ENCODE peak calls at places on chromosomes 16 and 17, in six cellular contexts. E is AG10803; M is GM18507; S is activated CD4-positive, alpha-beta memory T cell treated with anti-CD3 and anti-CD28 coated beads for 36 hours; P is cardiac fibroblast; B is OCI-LY7. H is an unnamed sample.
A peak's percentile ranks its signal among the peaks of the same experiment; 100 is the strongest.

GRCh38 chr17:75110307-75110937 is 653 bp downstream of the ARMC7 start:
- DNase-seq in E (peak; percentile 18), M (no peak), S (peak; percentile 43), P (no peak), B (peak; percentile 43), H (no peak)

GRCh38 chr16:57773680-57774295 is 28.5 kb downstream of the KIFC3 start:
- DNase-seq in E (no peak), M (no peak), S (no peak), P (peak; percentile 19), B (no peak), H (no peak)

GRCh38 chr16:85507342-85507741 is 105.8 kb upstream of the GSE1 start:
- DNase-seq in E (no peak), M (no peak), S (no peak), P (no peak), B (no peak), H (no peak)

GRCh38 chr16:85296859-85297698 is 184.8 kb upstream of the CIBAR2 start:
- DNase-seq in E (peak; percentile 29), M (no peak), S (peak; percentile 66), P (peak; percentile 27), B (peak; percentile 72), H (no peak)

GRCh38 chr17:70119961-70120360 is 44.9 kb downstream of the KCNJ16 start:
- DNase-seq in E (peak; percentile 37), M (no peak), S (no peak), P (peak; percentile 32), B (no peak), H (no peak)

GRCh38 chr17:80827646-80828643 is 163.7 kb upstream of the CHMP6 start:
- DNase-seq in E (no peak), M (no peak), S (no peak), P (no peak), B (peak; percentile 39), H (no peak)

GRCh38 chr17:2028234-2028614 is 1.7 kb upstream of the DPH1 start:
- DNase-seq in E (no peak), M (no peak), S (no peak), P (no peak), B (no peak), H (no peak)

GRCh38 chr16:49352923-49353322 is 20.7 kb upstream of the C16orf78 start:
- DNase-seq in E (peak; percentile 6), M (no peak), S (no peak), P (peak; percentile 2), B (peak; percentile 46), H (peak; percentile 64)

GRCh38 chr16:68756250-68757051 is 19.4 kb downstream of the CDH1 start:
- DNase-seq in E (no peak), M (peak; percentile 73), S (peak; percentile 89), P (peak; percentile 46), B (peak; percentile 18), H (no peak)

GRCh38 chr17:28547623-28548416 is 4.6 kb downstream of the UNC119 start:
- DNase-seq in E (peak; percentile 57), M (peak; percentile 70), S (peak; percentile 86), P (peak; percentile 79), B (peak; percentile 81), H (peak; percentile 30)

GRCh38 chr16:58755989-58756649 is 22.0 kb upstream of the GOT2 start:
- DNase-seq in E (peak; percentile 64), M (peak; percentile 52), S (peak; percentile 88), P (peak; percentile 85), B (peak; percentile 88), H (peak; percentile 24)

GRCh38 chr16:86319871-86320270 is 190.5 kb upstream of the FOXF1 start:
- DNase-seq in E (peak; percentile 46), M (no peak), S (no peak), P (no peak), B (no peak), H (no peak)

GRCh38 chr16:82653550-82654511 is 27.1 kb downstream of the CDH13 start:
- DNase-seq in E (peak; percentile 91), M (peak; percentile 33), S (peak; percentile 69), P (peak; percentile 93), B (peak; percentile 11), H (no peak)

H was measured in DMS 273 treated with DMSO at 0.1 percent for 48 hours.